ENCODE peak calls at places on chromosomes 7 and 10, in five cellular contexts. H is H1, Y is HepG2, R is K562, P is GM12878. E is an unnamed sample. For H3K36me3, the result is how much of the 10 kb centered on the place peaks cover.

GRCh38 chr10:7580520-7580919 is 86.2 kb downstream of the ITIH5 start:
- DNase-seq in H (no peak), Y (no peak), R (no peak), P (no peak), E (peak)

GRCh38 chr10:93916257-93917063 is 22.7 kb downstream of the SLC35G1 start:
- DNase-seq in H (no peak), Y (peak), R (no peak), P (no peak), E (peak)

GRCh38 chr7:55109384-55110167 is 90.8 kb downstream of the EGFR start:
- DNase-seq in H (no peak), Y (no peak), R (no peak), P (no peak), E (peak)

GRCh38 chr7:131692131-131692960 is 135.9 kb upstream of the PODXL start:
- DNase-seq in H (peak), Y (peak), R (peak), P (no peak), E (peak)

GRCh38 chr10:116882631-116883030 is 33.3 kb downstream of the ENO4 start:
- DNase-seq in H (no peak), Y (no peak), R (no peak), P (no peak), E (no peak)

GRCh38 chr10:17147884-17148494 is 18.4 kb upstream of the CUBN start:
- DNase-seq in H (no peak), Y (peak), R (no peak), P (no peak), E (no peak)

GRCh38 chr10:120799849-120800248 is 51.3 kb upstream of the WDR11 start:
- DNase-seq in H (no peak), Y (no peak), R (no peak), P (no peak), E (peak)

GRCh38 chr7:81173766-81174281 is 255.0 kb upstream of the SEMA3C start:
- DNase-seq in H (no peak), Y (no peak), R (no peak), P (no peak), E (peak)

GRCh38 chr7:7761340-7761973 is 43.0 kb upstream of the RPA3 start:
- DNase-seq in H (no peak), Y (peak), R (peak), P (no peak), E (no peak)

GRCh38 chr7:16934947-16935742 is 53.4 kb upstream of the AGR3 start:
- DNase-seq in H (no peak), Y (no peak), R (no peak), P (no peak), E (no peak)

GRCh38 chr10:7272008-7272407 is 138.8 kb downstream of the SFMBT2 start:
- DNase-seq in H (no peak), Y (no peak), R (no peak), P (no peak), E (no peak)

GRCh38 chr7:156785998-156786543 is 106.9 kb downstream of the LMBR1 start:
- DNase-seq in H (no peak), Y (no peak), R (no peak), P (no peak), E (no peak)

GRCh38 chr7:130276796-130277762 is 10.4 kb downstream of the CPA2 start:
- DNase-seq in H (no peak), Y (no peak), R (no peak), P (no peak), E (no peak)

GRCh38 chr7:101816499-101817030 is 861 bp upstream of the CUX1 start:
- DNase-seq in H (no peak), Y (no peak), R (peak), P (no peak), E (no peak)

GRCh38 chr7:158047386-158048059 is 540.1 kb downstream of the PTPRN2 start:
- DNase-seq in H (no peak), Y (no peak), R (no peak), P (no peak), E (no peak)

GRCh38 chr10:131310904-131311660 is 439 bp downstream of the TCERG1L start:
- DNase-seq in H (no peak), Y (no peak), R (no peak), P (no peak), E (peak)

GRCh38 chr10:16728266-16728665 is 89.0 kb downstream of the RSU1 start:
- DNase-seq in H (no peak), Y (no peak), R (no peak), P (no peak), E (no peak)

GRCh38 chr10:72319416-72320254 is 35.1 kb downstream of the DNAJB12 start:
- DNase-seq in H (no peak), Y (peak), R (peak), P (no peak), E (peak)

GRCh38 chr7:70539622-70540021 is 592.3 kb upstream of the GALNT17 start:
- DNase-seq in H (no peak), Y (no peak), R (no peak), P (no peak), E (no peak)

GRCh38 chr10:33841678-33842077 is 507.2 kb upstream of the NRP1 start:
- DNase-seq in H (no peak), Y (no peak), R (no peak), P (no peak), E (no peak)

GRCh38 chr10:89206402-89207180 is 526 bp downstream of the CH25H start:
- DNase-seq in H (no peak), Y (no peak), R (no peak), P (no peak), E (peak)

GRCh38 chr7:12941512-12941911 is 254.1 kb downstream of the ARL4A start:
- DNase-seq in H (no peak), Y (peak), R (no peak), P (no peak), E (no peak)

GRCh38 chr10:100553929-100554328 is 18.2 kb downstream of the HIF1AN start:
- DNase-seq in H (no peak), Y (no peak), R (no peak), P (no peak), E (no peak)

GRCh38 chr7:116524609-116525297 is at the start of gene CAV1:
- DNase-seq in H (peak), Y (no peak), R (peak), P (no peak), E (peak)

GRCh38 chr7:53607961-53608360 is 572.5 kb downstream of the POM121L12 start:
- DNase-seq in H (no peak), Y (no peak), R (no peak), P (no peak), E (no peak)

GRCh38 chr10:73232887-73233286 is 14.2 kb downstream of the DNAJC9 start:
- DNase-seq in H (no peak), Y (no peak), R (peak), P (no peak), E (peak)

GRCh38 chr7:150402671-150403321 is 23.7 kb downstream of the ZNF775 start:
- DNase-seq in H (no peak), Y (peak), R (no peak), P (no peak), E (no peak)

GRCh38 chr7:28509256-28510021 is 97.1 kb downstream of the CREB5 start:
- DNase-seq in H (no peak), Y (no peak), R (no peak), P (peak), E (no peak)

GRCh38 chr7:18402488-18403183 is 92.9 kb upstream of the HDAC9 start:
- DNase-seq in H (no peak), Y (no peak), R (no peak), P (no peak), E (no peak)

GRCh38 chr10:3825244-3825643 is 40.2 kb upstream of the KLF6 start:
- DNase-seq in H (no peak), Y (peak), R (no peak), P (no peak), E (no peak)

GRCh38 chr10:114485695-114486400 is 81.5 kb upstream of the AFAP1L2 start:
- DNase-seq in H (no peak), Y (no peak), R (no peak), P (no peak), E (no peak)

DNA sequence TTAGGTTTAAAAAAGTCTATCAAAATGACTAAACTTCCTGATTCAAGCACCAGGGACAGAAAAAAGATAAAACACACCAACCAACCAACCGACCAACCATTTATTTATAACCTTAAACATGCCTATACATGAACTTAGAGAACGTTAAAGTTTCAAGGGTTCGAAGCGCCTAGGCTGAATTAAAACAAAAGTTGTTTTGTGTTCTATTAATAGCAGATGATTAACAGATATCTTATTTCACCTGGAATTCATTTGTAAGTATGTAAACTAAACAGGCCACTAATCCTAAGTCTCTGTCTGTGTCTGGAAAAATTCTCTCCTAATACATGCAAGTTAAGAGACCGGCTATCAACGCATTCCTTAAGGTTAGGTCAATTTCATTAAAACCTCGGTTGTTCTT is 1.4 kb downstream of the BAIAP2L1 start:
- DNase-seq in H (no peak), Y (no peak), R (no peak), P (no peak), E (no peak)
- TF ChIP-seq CREB1 in H (no peak), Y (no peak), R (no peak), P (no peak), E (no peak)

DNA sequence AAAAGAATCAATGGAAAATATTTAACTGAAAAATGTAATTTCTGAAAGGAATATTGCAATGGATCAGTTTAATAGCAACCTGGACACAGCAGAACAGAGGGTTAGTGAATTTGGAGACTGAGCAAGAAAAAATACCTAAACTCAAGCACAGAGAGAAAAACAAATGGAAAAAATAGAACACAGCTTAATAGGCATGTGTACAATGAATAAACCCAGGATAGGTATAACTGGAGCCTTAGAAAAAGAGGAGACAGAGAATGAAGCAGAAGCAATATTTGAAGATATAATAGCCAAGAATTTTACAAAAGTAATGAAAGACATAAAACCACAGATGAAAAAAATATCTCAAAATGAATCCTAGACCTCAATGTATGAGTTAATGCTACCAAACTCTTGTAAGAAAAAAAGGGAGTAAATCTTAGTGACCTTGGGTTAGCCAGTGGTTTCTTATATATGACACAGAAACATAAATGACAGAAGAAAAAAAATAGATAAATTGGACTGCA is 2.9 kb upstream of the DNAJC1 start:
- DNase-seq in H (no peak), Y (no peak), R (no peak), P (no peak), E (no peak)
- H3K36me3 ChIP-seq in H (under half), Y (under half), R (under half), P (under half), E (under half)

DNA sequence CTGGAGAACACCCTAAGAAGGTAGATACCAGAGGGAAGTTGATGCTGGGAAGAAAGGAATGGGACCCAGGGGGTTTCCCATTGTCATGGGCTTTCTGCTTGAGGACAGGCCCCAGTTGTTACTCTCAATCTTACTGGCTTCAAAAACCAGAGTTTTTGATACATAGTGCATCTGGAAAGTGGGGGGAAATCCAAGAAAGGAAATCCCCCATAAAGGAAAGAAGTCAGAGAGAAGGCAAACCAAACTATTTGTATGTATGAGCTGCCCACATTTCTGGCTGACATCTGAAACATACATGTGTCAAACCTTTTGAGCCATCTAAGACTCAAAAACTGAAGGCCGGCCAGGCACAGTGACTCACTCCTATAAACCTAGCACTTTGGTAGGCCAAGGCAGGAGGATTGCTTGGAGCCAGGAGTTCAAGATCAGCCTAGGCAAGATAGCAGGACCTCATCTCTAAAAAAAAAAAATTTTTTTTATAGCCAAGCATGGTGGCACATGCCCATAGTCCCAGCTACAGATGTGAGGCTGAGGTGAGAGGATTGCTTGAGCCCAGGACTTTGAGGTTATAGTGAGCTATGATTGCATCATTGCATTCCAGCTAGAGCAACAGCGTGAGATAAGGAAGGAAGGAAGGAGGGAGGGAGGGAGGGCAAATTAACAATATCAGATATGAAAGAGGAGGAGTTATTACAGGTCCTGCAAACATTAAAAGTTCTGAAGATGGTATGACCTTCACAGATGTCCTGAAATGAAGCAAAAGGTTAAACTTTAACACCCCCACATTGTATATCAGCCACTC is 6.7 kb upstream of the COA1 start:
- DNase-seq in H (no peak), Y (peak), R (no peak), P (peak), E (no peak)
- TF ChIP-seq CREB1 in H (no peak), Y (no peak), R (no peak), P (peak), E (no peak)

GRCh38 chr10:49418328-49418727 is 22.4 kb upstream of the DRGX start:
- DNase-seq in H (no peak), Y (no peak), R (no peak), P (no peak), E (peak)
- H3K36me3 ChIP-seq in H (under half), Y (under half), R (under half), P (under half), E (under half)

DNA sequence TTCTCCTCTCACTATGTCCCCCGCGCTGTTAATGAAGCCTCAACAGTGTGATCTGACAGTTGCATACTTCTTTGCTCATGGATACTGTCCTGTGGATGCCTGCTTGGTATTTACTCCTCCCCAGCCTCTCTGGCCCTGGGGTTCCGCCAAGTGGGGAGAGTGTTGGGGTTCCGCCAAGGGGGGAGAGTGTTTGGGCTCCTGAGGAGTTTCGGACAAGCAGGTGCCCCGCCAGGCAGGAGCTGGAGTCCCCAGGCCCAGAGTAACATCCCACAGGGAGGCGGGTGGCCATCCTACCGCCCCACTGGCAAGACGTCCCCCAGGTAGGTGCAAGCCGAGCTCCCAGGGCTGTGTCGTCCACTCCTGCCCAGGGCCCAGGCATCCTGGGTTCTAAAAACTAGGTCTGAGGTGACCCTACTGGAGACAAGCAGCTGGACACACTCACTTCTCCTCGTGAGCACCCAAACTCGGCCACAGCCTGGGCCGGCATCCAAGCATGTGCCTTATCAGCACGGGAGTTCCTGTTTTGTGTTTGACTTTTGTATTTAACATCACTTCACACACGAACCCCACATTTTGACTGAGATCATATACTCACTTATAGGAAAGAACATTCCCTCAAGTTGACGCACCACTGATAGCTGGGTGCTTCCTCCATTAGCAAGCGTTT is 34.2 kb downstream of the CAMK2B start:
- DNase-seq in H (no peak), Y (no peak), R (no peak), P (no peak), E (no peak)
- TF ChIP-seq CREB1 in H (no peak), Y (no peak), R (no peak), P (no peak), E (no peak)

GRCh38 chr10:96473866-96474265 is 39.9 kb downstream of the TLL2 start:
- DNase-seq in H (no peak), Y (no peak), R (no peak), P (no peak), E (no peak)
- H3K36me3 ChIP-seq in H (under half), Y (under half), R (under half), P (under half), E (under half)

E was measured in GM23338.